ENCODE peak calls at places on chromosomes 4 and X, in eight cellular contexts. N is right lobe of liver; S is IMR-90; W is GM12878; R is CD8-positive, alpha-beta T cell; D is pancreas; V is aorta; Z is naive thymus-derived CD4-positive, alpha-beta T cell. J is an unnamed sample.

GRCh38 chrX:13837290-13837745 is 20.4 kb upstream of the GPM6B start:
- DNase-seq in V (no peak), W (no peak), R (no peak), D (no peak), S (no peak), Z (no peak), N (no peak), J (no peak)

GRCh38 chr4:121154103-121154515 is 10.0 kb downstream of the TNIP3 start:
- DNase-seq in R (peak; percentile 5), Z (peak; percentile 86), D (no peak), N (no peak), S (no peak), V (no peak), W (peak; percentile 24), J (no peak)

GRCh38 chrX:67546496-67547423 is 2.9 kb downstream of the AR start:
- DNase-seq in Z (no peak), D (no peak), W (no peak), N (peak; percentile 16), V (no peak), R (no peak), S (no peak), J (peak; percentile 15)

GRCh38 chr4:104491826-104492771 is 2.6 kb downstream of the CXXC4 start:
- DNase-seq in N (no peak), Z (no peak), V (no peak), W (peak; percentile 87), R (no peak), D (peak; percentile 30), S (no peak), J (no peak)

GRCh38 chr4:37440519-37440900 is 196.0 kb downstream of the NWD2 start:
- DNase-seq in D (no peak), S (no peak), Z (no peak), W (no peak), R (no peak), V (no peak), N (no peak), J (no peak)

GRCh38 chr4:152976466-152976761 is 40.3 kb downstream of the FHDC1 start:
- DNase-seq in R (no peak), W (no peak), S (no peak), D (no peak), N (no peak), Z (no peak), V (no peak), J (no peak)

GRCh38 chr4:66193487-66193886 is 523.2 kb upstream of the EPHA5 start:
- DNase-seq in D (no peak), V (no peak), W (no peak), N (no peak), R (no peak), Z (no peak), S (no peak), J (no peak)

GRCh38 chr4:81355136-81355535 is 116.6 kb downstream of the RASGEF1B start:
- DNase-seq in Z (no peak), N (no peak), D (no peak), W (no peak), S (no peak), R (no peak), V (no peak), J (no peak)

GRCh38 chrX:18449271-18449670 is 23.9 kb downstream of the CDKL5 start:
- DNase-seq in D (no peak), W (no peak), N (no peak), R (no peak), S (no peak), Z (no peak), V (no peak), J (no peak)

GRCh38 chr4:137125011-137125410 is 407.3 kb downstream of the PCDH18 start:
- DNase-seq in D (no peak), S (peak; percentile 55), V (peak; percentile 44), W (no peak), N (no peak), Z (no peak), R (no peak), J (no peak)

GRCh38 chr4:123096038-123096437 is 173.6 kb upstream of the NUDT6 start:
- DNase-seq in D (no peak), Z (no peak), N (no peak), W (no peak), S (no peak), R (no peak), V (no peak), J (no peak)

GRCh38 chrX:103157511-103158316 is 57.2 kb upstream of the BEX4 start:
- DNase-seq in R (no peak), V (no peak), N (no peak), D (peak; percentile 19), W (no peak), Z (no peak), S (peak; percentile 27), J (no peak)

GRCh38 chrX:68684291-68684918 is 36.9 kb downstream of the STARD8 start:
- DNase-seq in V (peak; percentile 83), N (peak; percentile 76), R (no peak), S (no peak), D (peak; percentile 33), Z (no peak), W (no peak), J (no peak)

GRCh38 chrX:39439910-39440733 is 638.9 kb downstream of the MID1IP1 start:
- DNase-seq in Z (no peak), W (peak; percentile 36), S (no peak), N (no peak), D (no peak), V (no peak), R (no peak), J (no peak)

DNA sequence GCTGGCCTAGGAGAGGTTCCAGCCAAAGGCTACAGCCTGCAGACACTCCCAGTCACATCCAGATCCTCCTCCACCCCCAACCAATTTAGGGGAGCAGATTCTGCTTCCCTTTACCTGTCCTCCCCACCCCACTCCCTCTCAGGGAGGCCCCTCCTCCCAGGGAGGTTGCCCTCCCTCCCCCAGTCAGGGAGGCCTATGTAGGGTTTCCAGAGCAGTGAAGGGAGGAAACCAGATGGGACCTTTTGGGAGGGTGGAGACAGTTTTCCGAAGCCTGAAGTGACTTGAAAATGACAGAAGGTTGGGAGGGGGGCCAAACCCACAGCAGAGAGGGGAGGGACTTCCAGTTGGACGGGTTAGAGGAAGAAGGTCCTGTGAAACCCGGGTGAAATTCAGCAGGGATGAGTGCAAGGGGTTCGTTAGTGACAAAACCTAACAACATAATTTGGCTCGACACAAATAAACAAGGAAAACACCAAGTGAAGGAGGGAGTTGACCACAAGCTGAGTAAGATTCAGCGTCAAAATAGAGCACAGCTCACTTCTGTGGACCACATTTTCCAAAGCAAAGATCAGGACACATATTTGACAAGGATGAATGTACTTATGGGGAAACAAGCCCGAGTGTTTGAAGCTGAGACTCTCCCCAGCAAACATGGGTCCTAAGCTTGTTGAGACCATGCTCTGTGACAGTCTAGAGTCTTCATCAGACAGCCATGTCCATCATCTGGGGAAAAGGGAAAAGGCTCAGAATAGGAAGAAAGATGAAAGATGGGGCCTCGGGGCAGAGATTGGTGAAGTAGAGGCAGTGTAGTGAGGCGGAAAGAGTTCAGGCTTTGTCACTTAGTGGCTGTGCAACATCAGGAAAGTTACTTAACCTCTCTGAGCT is 46.4 kb downstream of the PRPS1 start:
- DNase-seq in S (no peak), W (no peak), R (peak; percentile 16), Z (peak; percentile 84), N (no peak), V (peak; percentile 75), D (no peak), J (peak; percentile 78)
- H3K4me3 ChIP-seq in S (no peak overlapping the region), W (peak overlapping the region; percentile 54), R (peak overlapping the region; percentile 78), Z (peak overlapping the region; percentile 78), N (no peak overlapping the region), V (no peak overlapping the region), D (no peak overlapping the region), J (peak overlapping the region; percentile 63)

GRCh38 chrX:152819732-152820131 is 10.8 kb downstream of the CETN2 start:
- DNase-seq in V (no peak), W (no peak), Z (no peak), R (no peak), N (no peak), S (peak; percentile 79), D (no peak), J (no peak)
- H3K27ac ChIP-seq in V (no peak overlapping the region), W (no peak overlapping the region), Z (no peak overlapping the region), R (no peak overlapping the region), N (no peak overlapping the region), S (no peak overlapping the region), D (no peak overlapping the region), J (no peak overlapping the region)

GRCh38 chrX:95626748-95627147 is 1057.9 kb upstream of the DIAPH2 start:
- DNase-seq in Z (no peak), W (no peak), V (no peak), S (no peak), N (no peak), R (no peak), D (no peak), J (no peak)

GRCh38 chrX:95629737-95630136 is 1054.9 kb upstream of the DIAPH2 start:
- DNase-seq in Z (no peak), V (no peak), W (no peak), D (no peak), R (no peak), S (no peak), N (no peak), J (no peak)

DNA sequence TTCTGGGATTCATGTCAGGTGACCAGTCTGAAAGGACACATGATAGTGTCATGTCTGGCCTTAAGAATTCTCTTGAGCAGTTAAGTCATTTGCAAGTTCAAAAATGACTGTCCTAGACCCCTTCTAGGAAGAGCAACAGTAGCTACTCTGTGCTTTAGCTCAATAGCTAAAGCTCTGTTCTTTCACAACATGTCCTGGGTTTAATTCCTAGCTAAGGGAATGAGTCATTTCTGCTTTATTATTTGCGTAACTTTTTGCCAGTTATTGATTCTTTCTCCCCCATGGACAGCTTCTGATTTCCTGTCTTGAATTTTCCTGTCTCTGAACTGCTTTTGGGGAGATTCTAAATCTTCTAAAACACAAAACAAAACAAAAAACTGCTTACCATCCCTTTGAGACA is 1055.8 kb upstream of the DIAPH2 start:
- DNase-seq in R (no peak), N (no peak), D (no peak), S (no peak), Z (no peak), V (no peak), W (no peak), J (no peak)
- H3K4me3 ChIP-seq in R (no peak overlapping the region), N (no peak overlapping the region), D (no peak overlapping the region), S (no peak overlapping the region), Z (no peak overlapping the region), V (no peak overlapping the region), W (no peak overlapping the region), J (no peak overlapping the region)

GRCh38 chr4:164821711-164822110 is 55.3 kb upstream of the APELA start:
- DNase-seq in W (no peak), Z (no peak), D (no peak), V (no peak), N (no peak), R (no peak), S (no peak), J (no peak)

GRCh38 chr4:164824581-164824980 is 52.4 kb upstream of the APELA start:
- DNase-seq in Z (no peak), S (no peak), N (no peak), V (no peak), R (no peak), D (no peak), W (no peak), J (no peak)

GRCh38 chr4:164815711-164816110 is 61.3 kb upstream of the APELA start:
- DNase-seq in N (no peak), D (no peak), Z (no peak), S (no peak), R (no peak), V (no peak), W (no peak), J (no peak)

DNA sequence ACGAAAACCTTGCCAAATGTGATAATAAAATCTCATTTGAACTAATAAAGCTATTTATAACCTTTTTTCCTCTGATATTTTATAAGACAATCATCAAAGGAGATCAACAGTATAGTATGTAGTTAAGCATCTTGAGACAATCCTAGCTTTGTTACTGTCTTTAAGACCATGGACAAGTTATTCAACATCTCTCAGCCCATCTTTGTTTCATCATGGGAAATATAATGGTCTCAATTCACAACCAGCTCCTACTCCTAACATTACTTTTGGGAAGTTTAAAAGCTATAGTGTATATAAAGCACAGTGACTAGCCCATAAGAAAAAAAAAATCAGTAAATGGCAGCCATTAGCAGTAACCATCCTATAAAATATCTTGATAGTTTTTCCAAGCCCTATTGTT is 57.6 kb upstream of the APELA start:
- DNase-seq in V (no peak), S (no peak), W (no peak), R (no peak), Z (no peak), D (no peak), N (no peak), J (no peak)
- H3K27ac ChIP-seq in V (no peak overlapping the region), S (no peak overlapping the region), W (no peak overlapping the region), R (no peak overlapping the region), Z (no peak overlapping the region), D (no peak overlapping the region), N (no peak overlapping the region), J (no peak overlapping the region)